ENCODE peak calls at places on chromosomes 1 and 21, in five cellular contexts. P is HAP-1, R is right cardiac atrium, N is psoas muscle, U is mammary epithelial cell. W is an unnamed sample.

GRCh38 chr1:7482772-7483495 is 288.2 kb upstream of the VAMP3 start:
- DNase-seq in P (no peak), R (no peak), N (no peak), U (no peak), W (no peak)

GRCh38 chr1:3249236-3249845 is 180.3 kb downstream of the PRDM16 start:
- DNase-seq in P (peak; percentile 99), R (no peak), N (no peak), U (no peak), W (no peak)

GRCh38 chr1:229228522-229228921 is 42.4 kb upstream of the RAB4A start:
- DNase-seq in P (no peak), R (no peak), N (no peak), U (no peak), W (no peak)

GRCh38 chr1:48206371-48206770 is 16.1 kb upstream of the SLC5A9 start:
- DNase-seq in P (no peak), R (no peak), N (no peak), U (no peak), W (no peak)

GRCh38 chr1:183739640-183740385 is 65.1 kb upstream of the RGL1 start:
- DNase-seq in P (no peak), R (no peak), N (no peak), U (no peak), W (no peak)

GRCh38 chr21:38938343-38938742 is 132.6 kb downstream of the ETS2 start:
- DNase-seq in P (no peak), R (no peak), N (no peak), U (no peak), W (no peak)

GRCh38 chr1:198893763-198894444 is 255.1 kb downstream of the PTPRC start:
- DNase-seq in P (no peak), R (no peak), N (no peak), U (no peak), W (no peak)

GRCh38 chr1:210600421-210601195 is 271.9 kb downstream of the HHAT start:
- DNase-seq in P (no peak), R (no peak), N (no peak), U (no peak), W (no peak)

GRCh38 chr1:3227372-3227704 is 158.3 kb downstream of the PRDM16 start:
- DNase-seq in P (no peak), R (no peak), N (no peak), U (no peak), W (no peak)

GRCh38 chr1:230243583-230244377 is 176.7 kb downstream of the GALNT2 start:
- DNase-seq in P (no peak), R (no peak), N (no peak), U (peak; percentile 50), W (no peak)

GRCh38 chr1:200673952-200674823 is 4.5 kb upstream of the DDX59 start:
- DNase-seq in P (no peak), R (no peak), N (no peak), U (peak; percentile 88), W (no peak)

GRCh38 chr1:218775476-218776170 is 398.1 kb upstream of the LYPLAL1 start:
- DNase-seq in P (no peak), R (no peak), N (no peak), U (no peak), W (no peak)

GRCh38 chr1:17437260-17438175 is 2.0 kb downstream of the RCC2 start:
- DNase-seq in P (peak; percentile 27), R (peak; percentile 42), N (peak; percentile 51), U (peak; percentile 43), W (peak; percentile 60)

GRCh38 chr1:202794049-202794725 is 14.0 kb downstream of the KDM5B start:
- DNase-seq in P (no peak), R (no peak), N (no peak), U (no peak), W (no peak)

GRCh38 chr21:31182231-31183129 is 144.2 kb upstream of the KRTAP19-8 start:
- DNase-seq in P (no peak), R (no peak), N (no peak), U (no peak), W (no peak)

GRCh38 chr1:153922076-153922837 is 515 bp downstream of the GATAD2B start:
- DNase-seq in P (peak; percentile 58), R (peak; percentile 41), N (peak; percentile 56), U (peak; percentile 74), W (no peak)

GRCh38 chr21:41763996-41764395 is 2.9 kb downstream of the RIPK4 start:
- DNase-seq in P (no peak), R (no peak), N (no peak), U (no peak), W (peak; percentile 55)

GRCh38 chr21:41764558-41765392 is 2.1 kb downstream of the RIPK4 start:
- DNase-seq in P (no peak), R (no peak), N (no peak), U (peak; percentile 61), W (peak; percentile 30)

GRCh38 chr21:41762236-41762635 is 4.6 kb downstream of the RIPK4 start:
- DNase-seq in P (no peak), R (no peak), N (no peak), U (no peak), W (no peak)

GRCh38 chr21:41762753-41763152 is 4.1 kb downstream of the RIPK4 start:
- DNase-seq in P (no peak), R (no peak), N (no peak), U (no peak), W (peak; percentile 38)

GRCh38 chr21:41763398-41763931 is 3.4 kb downstream of the RIPK4 start:
- DNase-seq in P (no peak), R (no peak), N (no peak), U (peak; percentile 87), W (peak; percentile 39)
- H3K27me3 ChIP-seq in P (peaks cover 13% of the 10 kb centered on the region), R (no peaks in the 10 kb centered on the region), N (peaks cover 22% of the 10 kb centered on the region), U (no peaks in the 10 kb centered on the region), W (no peaks in the 10 kb centered on the region)

DNA sequence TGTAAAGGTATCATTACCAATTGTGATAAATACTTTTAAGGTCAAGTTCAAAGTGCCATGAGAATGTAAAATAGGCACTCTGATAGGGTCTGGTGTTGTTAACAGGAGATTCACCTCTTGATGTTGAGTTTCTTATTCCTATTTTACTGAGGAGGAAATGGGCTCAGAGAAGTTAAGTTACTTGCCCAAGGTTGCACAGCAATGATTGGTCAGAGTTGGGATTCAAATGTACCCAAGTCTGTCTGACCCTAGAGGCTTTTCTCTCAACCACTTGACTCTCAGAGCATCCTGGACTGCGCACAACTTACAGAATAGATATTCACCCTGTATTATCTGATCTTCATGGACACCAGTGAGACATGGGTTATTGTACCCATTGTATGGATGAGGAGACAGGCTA is 33.9 kb downstream of the SOX13 start:
- DNase-seq in P (no peak), R (no peak), N (no peak), U (no peak), W (no peak)
- H3K4me1 ChIP-seq in P (peaks cover 16% of the 10 kb centered on the region), R (peaks cover 25% of the 10 kb centered on the region), N (peaks cover 61% of the 10 kb centered on the region), U (peaks cover 34% of the 10 kb centered on the region), W (no peaks in the 10 kb centered on the region)

GRCh38 chr1:10649484-10650201 is 146.8 kb downstream of the CASZ1 start:
- DNase-seq in P (no peak), R (no peak), N (no peak), U (no peak), W (no peak)
- H3K4me3 ChIP-seq in P (no peak overlapping the region), R (no peak overlapping the region), N (no peak overlapping the region), U (no peak overlapping the region), W (no peak overlapping the region)

DNA sequence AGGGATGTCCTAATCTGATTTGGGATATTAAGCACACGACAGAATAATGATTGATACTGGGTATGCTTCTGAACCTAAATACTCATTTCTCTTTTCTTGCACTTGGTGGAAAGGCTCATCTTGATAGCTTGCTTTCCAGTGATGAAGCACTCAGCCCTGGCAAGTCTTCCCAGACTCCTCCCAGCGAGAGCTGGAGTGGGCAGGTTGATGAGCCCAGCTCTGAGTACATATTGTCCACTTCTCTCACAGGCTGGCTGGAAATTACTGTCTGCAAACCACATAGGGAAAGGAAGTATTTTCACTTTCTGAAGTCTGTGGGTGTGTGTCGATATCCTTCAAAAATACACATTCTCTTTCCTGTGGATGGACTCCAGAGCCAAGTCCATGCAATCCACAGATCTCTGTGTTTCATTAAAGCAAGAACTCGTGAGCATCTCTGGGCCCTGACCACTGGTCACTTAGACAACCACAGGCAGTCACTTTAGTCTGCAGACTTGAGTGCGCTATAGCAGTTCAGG is 38.7 kb upstream of the CNTN2 start:
- DNase-seq in P (no peak), R (no peak), N (no peak), U (no peak), W (no peak)
- H3K27me3 ChIP-seq in P (no peaks in the 10 kb centered on the region), R (no peaks in the 10 kb centered on the region), N (no peaks in the 10 kb centered on the region), U (peaks cover 3% of the 10 kb centered on the region), W (no peaks in the 10 kb centered on the region)

DNA sequence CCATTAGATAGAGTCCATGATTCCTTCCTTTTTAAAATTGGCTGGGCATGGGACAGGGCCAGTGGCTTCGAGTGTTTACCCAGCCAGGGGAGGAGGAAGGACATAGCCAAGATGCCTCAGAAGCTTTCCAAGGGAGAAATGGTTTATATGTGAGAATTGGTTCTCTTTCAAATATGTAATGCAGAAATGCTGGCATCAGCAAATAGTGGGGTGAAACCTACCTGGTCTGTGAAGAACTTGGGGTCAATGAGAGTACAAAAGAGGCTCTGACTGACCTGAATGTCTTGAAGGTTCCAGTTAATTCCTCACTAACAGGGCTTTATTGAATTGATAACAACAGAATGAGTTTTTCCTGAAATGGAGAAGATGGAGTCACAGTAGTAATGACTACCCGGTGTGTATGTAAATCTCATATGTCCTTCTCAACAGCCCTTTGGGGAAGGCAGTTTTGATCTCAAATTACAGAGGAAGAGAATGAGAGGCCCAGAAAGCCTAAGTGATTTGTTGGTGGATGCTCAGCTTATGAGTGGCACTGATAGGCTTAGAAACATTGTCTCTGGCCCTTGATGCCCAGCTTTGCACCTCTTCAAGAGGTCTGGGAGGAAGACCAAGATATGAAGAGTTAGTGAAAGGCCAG is 2.6 kb downstream of the ATF3 start:
- DNase-seq in P (no peak), R (no peak), N (no peak), U (no peak), W (no peak)
- H3K4me1 ChIP-seq in P (peaks cover 47% of the 10 kb centered on the region), R (peaks cover 6% of the 10 kb centered on the region), N (peaks cover 24% of the 10 kb centered on the region), U (peaks cover 19% of the 10 kb centered on the region), W (peaks cover 8% of the 10 kb centered on the region)

DNA sequence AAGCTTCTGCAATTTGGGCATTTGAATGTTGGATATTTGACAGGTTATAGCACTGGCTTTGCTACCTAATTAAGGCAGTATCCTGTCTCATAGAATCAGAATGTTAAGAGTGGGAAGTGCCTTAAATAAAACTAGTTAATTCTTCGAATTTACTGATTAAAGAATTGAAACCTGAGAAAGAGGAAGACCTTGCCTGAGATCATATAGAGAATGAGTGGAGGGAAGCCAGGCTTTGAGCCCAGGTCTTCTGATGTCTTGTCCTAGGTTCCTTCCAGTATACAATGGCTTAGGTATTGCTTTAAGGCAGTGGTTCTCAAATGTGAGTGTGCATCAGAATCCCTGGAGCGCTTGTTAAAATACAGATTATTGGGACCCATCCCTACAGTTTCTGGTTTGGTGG is 20.9 kb upstream of the SH3BGRL3 start:
- DNase-seq in P (no peak), R (no peak), N (no peak), U (no peak), W (no peak)
- H3K4me3 ChIP-seq in P (no peak overlapping the region), R (no peak overlapping the region), N (no peak overlapping the region), U (no peak overlapping the region), W (no peak overlapping the region)

DNA sequence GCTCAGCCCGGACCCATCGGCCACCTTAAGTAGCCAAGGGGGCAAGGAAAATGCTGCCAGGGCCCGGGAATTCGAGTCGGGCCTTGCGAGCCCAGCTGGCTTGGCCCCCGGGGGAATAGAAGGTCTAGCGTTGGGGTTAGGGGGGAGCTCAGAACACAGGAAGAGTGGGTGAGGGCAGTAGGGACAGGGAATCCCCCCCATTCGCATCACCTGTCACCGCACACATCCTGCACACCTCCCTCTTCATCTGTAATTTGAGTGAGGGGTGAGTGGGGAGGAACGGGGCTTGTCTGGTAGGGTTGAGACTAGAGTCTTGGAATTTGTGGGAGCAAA is 366 bp upstream of the PLXNA2 start:
- DNase-seq in P (no peak), R (no peak), N (no peak), U (no peak), W (no peak)
- H3K27me3 ChIP-seq in P (peaks cover 22% of the 10 kb centered on the region), R (no peaks in the 10 kb centered on the region), N (no peaks in the 10 kb centered on the region), U (no peaks in the 10 kb centered on the region), W (no peaks in the 10 kb centered on the region)

GRCh38 chr1:160209656-160210046 is 4.5 kb downstream of the PEA15 start:
- DNase-seq in P (no peak), R (no peak), N (peak; percentile 44), U (no peak), W (no peak)
- H3K4me1 ChIP-seq in P (peaks cover 6% of the 10 kb centered on the region), R (peaks cover 36% of the 10 kb centered on the region), N (peaks cover 41% of the 10 kb centered on the region), U (peaks cover 19% of the 10 kb centered on the region), W (peaks cover 7% of the 10 kb centered on the region)